ENCODE peak calls at places on chromosomes 6 and 20, in six cellular contexts. S, T, U, J, Q and D are unnamed samples.

GRCh38 chr20:59735486-59735885 is 131.1 kb downstream of the PHACTR3 start:
- DNase-seq in S (no peak), T (no peak), U (no peak), J (peak; percentile 59), Q (no peak), D (peak; percentile 35)

GRCh38 chr6:14792118-14792955 is 453.5 kb upstream of the JARID2 start:
- DNase-seq in S (no peak), T (no peak), U (no peak), J (no peak), Q (no peak), D (no peak)

GRCh38 chr6:75498862-75499261 is 5.3 kb upstream of the FILIP1 start:
- DNase-seq in S (no peak), T (no peak), U (no peak), J (no peak), Q (no peak), D (no peak)

GRCh38 chr6:121158924-121159323 is 175.4 kb downstream of the TBC1D32 start:
- DNase-seq in S (no peak), T (no peak), U (no peak), J (no peak), Q (no peak), D (no peak)

GRCh38 chr6:1136415-1136774 is 175.5 kb upstream of the FOXQ1 start:
- DNase-seq in S (no peak), T (no peak), U (no peak), J (no peak), Q (no peak), D (no peak)

GRCh38 chr20:52975024-52975732 is 3.0 kb downstream of the TSHZ2 start:
- DNase-seq in S (no peak), T (no peak), U (no peak), J (no peak), Q (no peak), D (no peak)

GRCh38 chr20:37160683-37161082 is 18.4 kb upstream of the RPN2 start:
- DNase-seq in S (no peak), T (no peak), U (no peak), J (no peak), Q (no peak), D (no peak)

GRCh38 chr20:47152078-47152477 is 204.4 kb downstream of the ZMYND8 start:
- DNase-seq in S (no peak), T (no peak), U (no peak), J (no peak), Q (no peak), D (no peak)

GRCh38 chr6:142374965-142375733 is 73.3 kb downstream of the ADGRG6 start:
- DNase-seq in S (no peak), T (peak; percentile 75), U (no peak), J (no peak), Q (peak; percentile 47), D (no peak)

GRCh38 chr20:17655865-17656489 is 26.1 kb downstream of the RRBP1 start:
- DNase-seq in S (no peak), T (peak; percentile 76), U (no peak), J (peak; percentile 22), Q (peak; percentile 81), D (no peak)

GRCh38 chr6:6915813-6916547 is 191.8 kb upstream of the RREB1 start:
- DNase-seq in S (no peak), T (peak; percentile 68), U (no peak), J (no peak), Q (no peak), D (no peak)